ENCODE peak calls at places on chromosomes 11 and 22, in four cellular contexts. W, L, B and D are unnamed samples.

GRCh38 chr11:18367431-18367830 is 26.9 kb upstream of the LDHA start:
- DNase-seq in B (peak; percentile 17), W (no peak), L (no peak), D (no peak)

GRCh38 chr11:118215262-118215661 is 9.5 kb downstream of the JAML start:
- DNase-seq in L (no peak), W (no peak), B (no peak), D (no peak)

GRCh38 chr11:34870548-34871209 is 45.5 kb downstream of the APIP start:
- DNase-seq in B (no peak), W (no peak), L (no peak), D (no peak)

GRCh38 chr22:28813772-28814518 is 13.6 kb upstream of the XBP1 start:
- DNase-seq in W (no peak), L (no peak), B (no peak), D (no peak)

GRCh38 chr22:29139965-29140782 is 65.5 kb upstream of the EMID1 start:
- DNase-seq in B (no peak), W (peak; percentile 17), L (no peak), D (no peak)

GRCh38 chr22:28505416-28506156 is 174.1 kb downstream of the TTC28 start:
- DNase-seq in W (no peak), B (peak; percentile 80), L (no peak), D (no peak)

GRCh38 chr22:31944700-31945477 is 554 bp downstream of the YWHAH start:
- DNase-seq in B (peak; percentile 39), W (peak; percentile 80), L (no peak), D (no peak)

GRCh38 chr11:65043881-65044501 is 3.0 kb downstream of the SAC3D1 start:
- DNase-seq in W (no peak), B (no peak), L (no peak), D (no peak)

GRCh38 chr11:69398529-69399492 is 82.7 kb upstream of the LINC01488 start:
- DNase-seq in L (no peak), W (no peak), B (peak; percentile 74), D (no peak)

GRCh38 chr11:116787786-116788486 is at the start of gene ZPR1:
- DNase-seq in B (peak; percentile 70), W (peak; percentile 93), L (peak; percentile 77), D (peak; percentile 85)

GRCh38 chr22:27580311-27580897 is 221.2 kb downstream of the MN1 start:
- DNase-seq in W (no peak), B (no peak), L (no peak), D (no peak)

GRCh38 chr11:88886796-88887195 is 179.0 kb downstream of the GRM5 start:
- DNase-seq in L (no peak), B (peak; percentile 14), W (no peak), D (no peak)

GRCh38 chr22:41305646-41306045 is 4.3 kb downstream of the ZC3H7B start:
- DNase-seq in B (peak; percentile 90), L (no peak), W (no peak), D (no peak)

GRCh38 chr22:47372111-47372581 is 609.7 kb downstream of the TBC1D22A start:
- DNase-seq in B (no peak), W (peak; percentile 38), L (no peak), D (no peak)

GRCh38 chr11:61080526-61080925 is 21.8 kb upstream of the CD5 start:
- DNase-seq in L (no peak), B (no peak), W (peak; percentile 69), D (no peak)

GRCh38 chr11:69253028-69253427 is 40.9 kb upstream of the MYEOV start:
- DNase-seq in W (no peak), L (no peak), B (peak; percentile 80), D (no peak)

GRCh38 chr11:12705874-12706273 is 31.7 kb downstream of the TEAD1 start:
- DNase-seq in L (no peak), B (no peak), W (no peak), D (no peak)

GRCh38 chr11:118608268-118609214 is 1.1 kb downstream of the PHLDB1 start:
- DNase-seq in W (peak; percentile 84), L (peak; percentile 43), B (peak; percentile 75), D (no peak)

GRCh38 chr11:3077174-3077839 is 20.1 kb upstream of the CARS1 start:
- DNase-seq in B (peak; percentile 66), L (no peak), W (no peak), D (no peak)

GRCh38 chr11:107043242-107043991 is 25.1 kb upstream of the GUCY1A2 start:
- DNase-seq in B (peak; percentile 96), L (no peak), W (no peak), D (no peak)

GRCh38 chr11:65422633-65423515 is at the start of gene NEAT1:
- DNase-seq in B (peak; percentile 94), L (peak; percentile 92), W (peak; percentile 99), D (peak; percentile 83)